ENCODE peak calls at places on chromosome 17, in seven cellular contexts. W is esophagus squamous epithelium, Q is B cell, T is Caco-2, D is body of pancreas, U is GM10248, H is HFF-Myc. J is an unnamed sample.

GRCh38 chr17:76079577-76080206 is 710 bp downstream of the ZACN start:
- DNase-seq in W (no peak), Q (no peak), T (no peak), D (no peak), U (no peak), H (no peak), J (no peak)

GRCh38 chr17:40303009-40303657 is 5.8 kb upstream of the RARA start:
- DNase-seq in W (no peak), Q (peak; percentile 73), T (no peak), D (peak; percentile 66), U (no peak), H (no peak), J (no peak)

GRCh38 chr17:36527851-36528250 is 6.8 kb downstream of the MYO19 start:
- DNase-seq in W (no peak), Q (no peak), T (no peak), D (no peak), U (no peak), H (no peak), J (no peak)

GRCh38 chr17:27545562-27546229 is 85.3 kb upstream of the LGALS9 start:
- DNase-seq in W (no peak), Q (no peak), T (peak; percentile 76), D (peak; percentile 85), U (no peak), H (no peak), J (no peak)

GRCh38 chr17:38908676-38909181 is 16.7 kb upstream of the LASP1NB start:
- DNase-seq in W (no peak), Q (no peak), T (no peak), D (no peak), U (no peak), H (no peak), J (peak; percentile 52)

GRCh38 chr17:37747222-37747621 is 2.4 kb upstream of the HNF1B start:
- DNase-seq in W (no peak), Q (no peak), T (no peak), D (no peak), U (no peak), H (no peak), J (no peak)

GRCh38 chr17:65753348-65753747 is 191.9 kb upstream of the AXIN2 start:
- DNase-seq in W (no peak), Q (no peak), T (no peak), D (no peak), U (no peak), H (no peak), J (no peak)

GRCh38 chr17:4858068-4858879 is 25.1 kb downstream of the MINK1 start:
- DNase-seq in W (no peak), Q (no peak), T (no peak), D (peak; percentile 14), U (no peak), H (no peak), J (no peak)

GRCh38 chr17:36768355-36768754 is 167.0 kb downstream of the MRM1 start:
- DNase-seq in W (no peak), Q (no peak), T (no peak), D (no peak), U (no peak), H (no peak), J (no peak)

DNA sequence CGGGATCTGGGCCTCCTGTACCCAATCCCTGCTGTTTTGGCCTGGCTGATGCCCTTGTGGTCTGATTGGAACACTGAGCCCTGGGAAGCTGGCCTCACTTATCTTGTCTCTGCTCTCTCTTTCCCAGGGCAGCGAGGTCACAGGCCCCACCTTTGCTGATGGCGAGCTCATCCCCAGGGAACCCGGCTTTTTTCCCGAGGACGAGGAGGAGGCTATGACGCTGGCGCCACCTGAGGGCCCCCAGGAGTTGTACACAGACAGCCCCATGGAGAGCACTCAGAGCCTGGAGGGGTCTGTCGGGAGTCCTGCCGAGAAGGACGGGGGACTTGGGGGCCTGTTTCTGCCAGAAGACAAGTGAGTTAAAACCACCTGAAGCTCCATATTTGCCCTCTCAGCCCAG is 126.0 kb downstream of the RAB11FIP4 start:
- DNase-seq in W (no peak), Q (no peak), T (peak; percentile 70), D (peak; percentile 50), U (no peak), H (no peak), J (no peak)
- TF ChIP-seq CTCF in W (no peak), Q (no peak), T (peak; percentile 69), D (peak; percentile 27), U (peak; percentile 42), H (peak; percentile 52), J (peak; percentile 55)

GRCh38 chr17:18156171-18156975 is 27.3 kb upstream of the ALKBH5 start:
- DNase-seq in W (no peak), Q (no peak), T (no peak), D (no peak), U (no peak), H (no peak), J (no peak)
- TF ChIP-seq CTCF in W (no peak), Q (no peak), T (no peak), D (no peak), U (no peak), H (peak; percentile 19), J (peak; percentile 23)

GRCh38 chr17:48505788-48506187 is 25.0 kb downstream of the HOXB1 start:
- DNase-seq in W (no peak), Q (no peak), T (no peak), D (no peak), U (peak; percentile 66), H (peak; percentile 79), J (peak; percentile 48)

GRCh38 chr17:48502901-48503300 is 27.9 kb downstream of the HOXB1 start:
- DNase-seq in W (no peak), Q (no peak), T (no peak), D (no peak), U (no peak), H (no peak), J (no peak)

GRCh38 chr17:48504953-48505352 is 25.9 kb downstream of the HOXB1 start:
- DNase-seq in W (no peak), Q (no peak), T (no peak), D (no peak), U (no peak), H (no peak), J (no peak)

GRCh38 chr17:48503747-48504146 is 27.1 kb downstream of the HOXB1 start:
- DNase-seq in W (no peak), Q (no peak), T (no peak), D (no peak), U (no peak), H (no peak), J (no peak)

GRCh38 chr17:48506246-48506645 is 24.6 kb downstream of the HOXB1 start:
- DNase-seq in W (no peak), Q (no peak), T (no peak), D (no peak), U (no peak), H (no peak), J (no peak)
- TF ChIP-seq CTCF in W (no peak), Q (no peak), T (peak; percentile 29), D (no peak), U (no peak), H (no peak), J (no peak)

DNA sequence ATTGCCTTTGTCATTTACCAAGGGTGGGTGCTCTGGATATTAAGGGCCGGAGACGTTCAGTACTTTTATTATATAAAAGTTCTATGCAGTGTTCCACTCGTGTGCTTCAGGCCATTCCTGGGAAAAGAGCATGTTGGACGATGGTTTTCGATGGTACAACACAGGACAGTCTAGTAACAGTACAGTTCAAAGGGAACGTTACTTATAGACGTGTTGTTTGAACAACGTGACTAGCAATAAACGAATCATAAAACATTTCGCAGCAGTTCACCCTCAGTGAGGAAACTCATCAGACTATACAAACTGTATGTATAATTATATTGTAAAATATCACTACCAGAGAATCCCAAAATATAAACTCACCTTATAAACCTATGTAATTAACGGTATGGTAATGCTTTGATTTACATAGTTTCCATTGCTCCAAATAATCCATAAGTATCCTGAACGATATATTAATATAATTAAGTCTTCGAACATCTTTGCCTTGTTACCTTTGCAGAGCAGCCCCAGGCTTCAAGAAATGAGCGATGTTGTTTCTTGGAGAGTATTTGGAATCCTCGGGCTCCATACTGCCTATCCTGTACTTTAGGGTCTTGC is 589 bp downstream of the NMT1 start:
- DNase-seq in W (no peak), Q (no peak), T (no peak), D (no peak), U (no peak), H (no peak), J (no peak)
- TF ChIP-seq CTCF in W (no peak), Q (no peak), T (no peak), D (no peak), U (no peak), H (no peak), J (no peak)

J was measured in GM06990.